ENCODE peak calls at places on chromosomes 12 and 14, in six cellular contexts. Z, R, B, G, D and O are unnamed samples. For H3K4me1, the result is how much of the 10 kb centered on the place peaks cover.

GRCh38 chr12:6852651-6853354 is 853 bp downstream of the USP5 start:
- DNase-seq in Z (no peak), R (peak), B (peak), G (peak), D (peak), O (peak)

GRCh38 chr14:89444044-89444443 is 27.0 kb upstream of the FOXN3 start:
- DNase-seq in Z (no peak), R (no peak), B (no peak), G (peak), D (no peak), O (no peak)

GRCh38 chr12:103680591-103681065 is 93.6 kb downstream of the STAB2 start:
- DNase-seq in Z (no peak), R (no peak), B (no peak), G (no peak), D (peak), O (no peak)

GRCh38 chr14:102424520-102424919 is 61.8 kb downstream of the TECPR2 start:
- DNase-seq in Z (no peak), R (no peak), B (no peak), G (peak), D (no peak), O (no peak)

GRCh38 chr12:130938186-130938585 is 15.5 kb upstream of the ADGRD1 start:
- DNase-seq in Z (no peak), R (no peak), B (no peak), G (no peak), D (no peak), O (no peak)

GRCh38 chr12:27094726-27095125 is 12.3 kb upstream of the C12orf71 start:
- DNase-seq in Z (no peak), R (no peak), B (no peak), G (no peak), D (no peak), O (no peak)

GRCh38 chr12:5513406-5513805 is 81.5 kb downstream of the NTF3 start:
- DNase-seq in Z (no peak), R (no peak), B (no peak), G (no peak), D (peak), O (no peak)

GRCh38 chr14:80996049-80996901 is 40.9 kb downstream of the TSHR start:
- DNase-seq in Z (peak), R (peak), B (peak), G (no peak), D (peak), O (peak)

DNA sequence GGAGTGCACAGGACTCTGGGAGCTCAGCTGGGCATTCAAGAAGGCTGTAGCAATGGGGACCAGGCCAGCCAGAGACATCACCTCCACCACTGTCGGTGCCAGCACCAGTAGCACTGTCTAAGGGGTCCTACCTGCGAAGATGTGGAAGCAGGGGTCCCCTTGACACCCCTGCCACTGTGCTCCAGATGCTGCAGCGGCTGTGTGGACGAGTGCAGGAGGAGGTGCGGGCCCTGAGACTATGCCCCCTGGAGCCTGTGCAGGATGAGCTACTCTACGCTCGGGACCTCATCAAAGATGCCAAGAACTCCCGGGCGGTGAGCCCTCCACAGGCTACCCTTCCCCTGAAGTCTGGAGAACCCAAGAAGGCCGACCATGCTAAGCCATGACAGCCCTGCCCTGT is 8.6 kb downstream of the CARMIL3 start:
- DNase-seq in Z (no peak), R (no peak), B (no peak), G (peak), D (no peak), O (no peak)
- H3K4me1 ChIP-seq in Z (under half), R (under half), B (under half), G (under half), D (under half), O (under half)

DNA sequence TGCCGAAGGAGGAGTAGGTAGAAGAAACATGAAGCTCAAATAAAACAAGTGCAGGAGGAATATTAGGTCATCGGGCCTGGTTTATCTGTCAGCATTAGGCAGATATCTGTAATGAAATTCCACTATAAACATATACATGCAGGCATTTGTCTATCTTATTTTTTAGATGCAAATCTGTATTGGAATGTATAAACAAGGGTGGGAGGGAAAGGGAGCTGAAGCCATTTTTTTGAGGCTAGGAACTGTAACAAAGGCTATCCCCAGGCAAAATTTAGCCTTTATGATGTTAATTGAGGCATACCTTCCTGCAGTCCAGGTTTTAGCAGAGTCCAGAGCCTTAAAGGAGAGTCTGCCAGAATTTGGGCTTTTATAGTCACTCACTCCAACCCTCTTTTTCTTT is 72.5 kb downstream of the PHLDA1 start:
- DNase-seq in Z (no peak), R (no peak), B (no peak), G (no peak), D (no peak), O (no peak)
- H3K27ac ChIP-seq in Z (no peak), R (peak), B (no peak), G (no peak), D (no peak), O (no peak)

DNA sequence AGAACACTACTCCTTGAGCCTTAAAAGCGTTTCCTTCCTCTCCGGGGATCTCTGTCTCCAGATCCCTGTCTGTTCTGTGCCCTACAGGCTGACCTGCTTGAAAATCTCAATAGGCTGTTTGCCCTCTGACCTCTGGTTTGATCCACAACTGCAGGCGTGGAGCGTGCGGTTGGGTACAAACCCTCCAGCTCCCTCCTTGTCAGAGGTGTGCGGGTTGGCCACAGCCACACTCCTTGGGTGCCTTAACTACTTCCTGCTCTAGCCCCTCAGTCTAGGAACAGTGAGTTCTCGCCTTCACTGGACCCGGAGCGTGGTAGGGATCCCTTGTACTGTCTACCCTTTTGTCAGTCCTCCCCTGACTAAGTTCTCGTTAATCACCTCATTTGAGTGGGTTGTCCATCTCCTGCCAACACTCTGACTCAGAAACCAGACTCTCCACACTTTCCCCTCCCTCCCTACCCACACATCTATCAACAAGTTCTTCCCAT is 33.1 kb downstream of the CMKLR1 start:
- DNase-seq in Z (no peak), R (no peak), B (no peak), G (no peak), D (no peak), O (no peak)
- H3K4me3 ChIP-seq in Z (no peak), R (no peak), B (no peak), G (peak), D (peak), O (no peak)

GRCh38 chr12:77120156-77120555 is 54.8 kb upstream of the E2F7 start:
- DNase-seq in Z (no peak), R (peak), B (no peak), G (no peak), D (no peak), O (no peak)

GRCh38 chr12:77118696-77119095 is 53.3 kb upstream of the E2F7 start:
- DNase-seq in Z (no peak), R (no peak), B (no peak), G (no peak), D (no peak), O (no peak)

GRCh38 chr12:77113971-77114370 is 48.6 kb upstream of the E2F7 start:
- DNase-seq in Z (no peak), R (no peak), B (no peak), G (no peak), D (no peak), O (no peak)

GRCh38 chr12:77115471-77115870 is 50.1 kb upstream of the E2F7 start:
- DNase-seq in Z (no peak), R (no peak), B (no peak), G (no peak), D (no peak), O (no peak)

GRCh38 chr12:77116277-77116676 is 50.9 kb upstream of the E2F7 start:
- DNase-seq in Z (no peak), R (no peak), B (no peak), G (no peak), D (no peak), O (no peak)
- H3K4me1 ChIP-seq in Z (under half), R (under half), B (under half), G (under half), D (under half), O (under half)